ENCODE peak calls at places on chromosomes 4 and X, in ten cellular contexts. W, H, M, T, O, J, R, S, E and A are unnamed samples. For H3K36me3, the result is how much of the 10 kb centered on the place peaks cover.

GRCh38 chr4:72701987-72702819 is 133.2 kb upstream of the ADAMTS3 start:
- DNase-seq in W (no peak), R (peak), M (no peak), S (no peak), T (no peak), H (peak), J (no peak), O (no peak), E (peak), A (no peak)

GRCh38 chr4:126627255-126627654 is 1005.5 kb upstream of the INTU start:
- DNase-seq in O (no peak), R (no peak), T (no peak), S (no peak), E (no peak), J (no peak), W (no peak), H (peak), M (no peak), A (no peak)

GRCh38 chr4:150581611-150582010 is 340 bp upstream of the MAB21L2 start:
- DNase-seq in R (peak), S (peak), M (no peak), W (no peak), H (peak), O (no peak), J (no peak), E (no peak), T (peak), A (no peak)

GRCh38 chrX:75623535-75623934 is 100.7 kb upstream of the ZDHHC15 start:
- DNase-seq in H (peak), E (no peak), W (no peak), O (no peak), T (no peak), M (no peak), S (no peak), J (no peak), R (peak), A (no peak)

GRCh38 chrX:143934542-143934941 is 50.7 kb downstream of the UBE2NL start:
- DNase-seq in J (no peak), O (no peak), R (no peak), S (no peak), W (no peak), T (no peak), E (no peak), M (no peak), H (no peak), A (no peak)

GRCh38 chrX:24498975-24499374 is 33.9 kb downstream of the PDK3 start:
- DNase-seq in S (no peak), J (no peak), T (no peak), E (no peak), O (no peak), M (no peak), R (peak), W (no peak), H (peak), A (no peak)

GRCh38 chrX:31353095-31353494 is 281.3 kb upstream of the FTHL17 start:
- DNase-seq in T (no peak), M (no peak), W (no peak), S (no peak), O (no peak), E (no peak), J (no peak), R (peak), H (no peak), A (no peak)

GRCh38 chrX:9842541-9842940 is 56.3 kb downstream of the SHROOM2 start:
- DNase-seq in H (peak), O (no peak), J (no peak), S (no peak), M (no peak), T (peak), W (no peak), R (peak), E (no peak), A (no peak)

GRCh38 chr4:8090312-8090711 is 68.3 kb downstream of the ABLIM2 start:
- DNase-seq in S (no peak), W (no peak), M (no peak), T (peak), J (no peak), H (no peak), E (no peak), R (no peak), O (no peak), A (no peak)

GRCh38 chr4:87060957-87061356 is 126.1 kb downstream of the AFF1 start:
- DNase-seq in R (no peak), M (no peak), W (no peak), E (no peak), O (no peak), T (no peak), H (no peak), S (no peak), J (no peak), A (no peak)

GRCh38 chr4:73911746-73912145 is 42.6 kb downstream of the CXCL1 start:
- DNase-seq in T (no peak), J (no peak), O (no peak), M (no peak), R (no peak), W (no peak), E (no peak), S (no peak), H (no peak), A (no peak)

GRCh38 chrX:23902419-23902818 is 5.3 kb downstream of the APOO start:
- DNase-seq in H (peak), J (no peak), E (peak), R (peak), O (no peak), M (no peak), W (no peak), S (no peak), T (no peak), A (no peak)

GRCh38 chr4:16176621-16177020 is 49.6 kb downstream of the TAPT1 start:
- DNase-seq in S (no peak), W (no peak), R (no peak), T (no peak), M (no peak), H (no peak), O (no peak), J (no peak), E (no peak), A (no peak)

GRCh38 chrX:15816453-15816838 is 26.2 kb downstream of the ZRSR2 start:
- DNase-seq in J (no peak), W (no peak), R (no peak), T (no peak), E (no peak), H (peak), S (no peak), O (no peak), M (no peak), A (no peak)

GRCh38 chr4:28449080-28449479 is 1588.4 kb downstream of the STIM2 start:
- DNase-seq in E (no peak), R (no peak), O (no peak), T (no peak), M (no peak), J (no peak), H (no peak), S (no peak), W (no peak), A (no peak)

DNA sequence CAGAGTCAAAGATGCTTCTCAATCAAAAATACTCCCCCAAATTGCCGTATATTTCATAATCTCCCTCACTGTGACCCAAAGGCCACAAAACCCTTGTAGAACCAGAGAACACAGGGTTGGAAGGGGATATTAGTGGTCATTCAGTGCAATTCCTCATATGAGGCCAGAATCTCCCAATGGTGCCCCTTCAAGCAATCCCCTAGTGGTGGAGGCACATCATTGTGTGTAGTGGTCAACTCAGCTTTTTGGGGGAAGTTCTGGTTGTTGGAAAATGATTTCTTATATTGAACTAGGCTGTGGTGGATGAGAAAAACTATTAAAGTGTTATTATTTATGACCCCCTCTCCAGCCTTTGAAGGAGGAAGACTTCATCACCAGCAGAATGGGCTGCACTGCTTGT is 17.6 kb upstream of the BOD1L1 start:
- DNase-seq in T (no peak), J (no peak), M (no peak), W (no peak), R (no peak), S (no peak), H (peak), E (no peak), O (no peak), A (no peak)
- TF ChIP-seq CTCF in T (no peak), J (no peak), M (no peak), W (no peak), R (no peak), S (no peak), H (peak), E (no peak), O (no peak), A (no peak)

DNA sequence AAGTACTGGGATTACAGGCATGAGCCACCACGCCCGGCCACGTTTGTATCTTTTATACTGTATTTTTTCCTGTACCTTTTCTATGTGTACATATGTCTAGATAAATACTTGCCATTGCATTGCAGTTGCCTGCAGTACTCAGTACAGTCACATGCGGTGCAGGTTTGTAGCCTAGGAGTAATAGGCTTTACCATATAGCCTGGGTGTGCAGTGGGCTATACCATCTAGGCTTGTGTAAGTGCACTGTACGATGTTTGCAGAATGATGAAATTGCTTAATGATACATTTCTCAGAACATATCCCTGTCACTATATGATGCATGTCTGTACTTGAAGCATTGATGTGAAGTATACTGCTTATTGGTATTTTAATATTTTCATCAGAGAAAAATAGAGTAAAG is 115.4 kb upstream of the PUDP start:
- DNase-seq in H (no peak), S (no peak), R (no peak), E (no peak), M (no peak), O (no peak), T (no peak), J (no peak), W (no peak), A (no peak)
- H3K36me3 ChIP-seq in H (under half), S (under half), R (under half), E (under half), M (under half), O (under half), T (under half), J (under half), W (under half), A (under half)

GRCh38 chr4:5968246-5968645 is 50.0 kb downstream of the C4orf50 start:
- DNase-seq in S (no peak), W (peak), T (no peak), M (no peak), R (no peak), O (no peak), E (no peak), H (no peak), J (no peak), A (no peak)
- TF ChIP-seq CTCF in S (no peak), W (no peak), T (no peak), M (no peak), R (no peak), O (no peak), E (no peak), H (no peak), J (no peak), A (no peak)

DNA sequence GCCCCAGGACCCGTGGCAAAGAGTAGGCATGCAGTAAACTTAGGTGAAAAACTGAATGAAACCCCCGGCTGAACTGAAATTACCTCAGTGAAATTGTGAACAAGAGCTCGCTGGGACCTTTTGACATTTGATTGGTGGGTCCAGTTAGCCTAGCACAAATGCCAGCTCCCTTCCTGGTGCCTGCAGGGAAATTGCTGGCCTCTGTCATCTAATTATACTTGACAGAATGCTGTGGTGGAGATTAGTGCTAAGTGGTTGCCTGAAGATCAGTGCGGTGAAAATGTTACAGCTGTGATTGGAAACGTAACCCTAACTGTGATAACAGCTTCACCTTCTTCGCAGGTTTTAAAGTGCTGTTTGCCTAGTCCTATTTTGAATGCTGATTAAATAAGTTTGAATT is 43.0 kb downstream of the ADD1 start:
- DNase-seq in E (no peak), S (no peak), H (no peak), M (no peak), J (no peak), T (no peak), W (no peak), R (no peak), O (no peak), A (no peak)
- H3K36me3 ChIP-seq in E (under half), S (under half), H (under half), M (half or more), J (half or more), T (under half), W (under half), R (under half), O (half or more), A (under half)

GRCh38 chrX:84336646-84337045 is 148.6 kb upstream of the RPS6KA6 start:
- DNase-seq in M (no peak), R (no peak), W (no peak), J (no peak), E (no peak), S (no peak), T (no peak), H (no peak), O (no peak), A (no peak)

GRCh38 chrX:84340981-84341380 is 153.0 kb upstream of the RPS6KA6 start:
- DNase-seq in H (no peak), O (no peak), W (no peak), E (no peak), M (no peak), J (no peak), T (no peak), R (no peak), S (no peak), A (no peak)

GRCh38 chrX:84339507-84340364 is 151.7 kb upstream of the RPS6KA6 start:
- DNase-seq in E (no peak), R (peak), W (no peak), S (no peak), H (peak), M (no peak), O (no peak), J (no peak), T (no peak), A (no peak)
- TF ChIP-seq CTCF in E (peak), R (peak), W (no peak), S (peak), H (peak), M (no peak), O (no peak), J (peak), T (peak), A (no peak)